ENCODE peak calls at places on chromosomes 16 and 17, in ten cellular contexts. N is activated T-helper 2 cell treated with anti-CD3 and anti-CD28 coated beads, Interferon-gamma antibody, Interleukin-2, Interleukin-4, amounts not matched to agents 10 μg/mL and 5 μg/mL and 100 μg/mL, durations not matched to agents 14 hours and 24 hours and 36 hours; O is renal cortical epithelial cell; F is hypothalamus; X is body of pancreas; G is retina; J is NCI-H1694; K is HEK293T; V is HFFc6; M is cardiac fibroblast. L is an unnamed sample.

GRCh38 chr17:56898874-56899273 is 15.0 kb downstream of the TRIM25 start:
- DNase-seq in X (no peak), V (no peak), M (no peak), N (no peak), K (no peak), J (no peak), F (no peak), G (no peak), O (no peak), L (no peak)

GRCh38 chr16:89111263-89111662 is 17.6 kb downstream of the ACSF3 start:
- DNase-seq in F (no peak), J (no peak), O (no peak), X (no peak), K (no peak), N (no peak), M (no peak), V (no peak), G (no peak), L (no peak)

GRCh38 chr17:2054740-2055493 is at the start of gene HIC1:
- DNase-seq in V (peak; percentile 69), X (peak; percentile 77), K (peak; percentile 84), N (peak; percentile 81), G (peak; percentile 92), O (no peak), F (peak; percentile 71), M (peak; percentile 81), J (peak; percentile 26), L (peak; percentile 35)

GRCh38 chr16:84883301-84883700 is 63.5 kb downstream of the CRISPLD2 start:
- DNase-seq in K (no peak), V (no peak), M (no peak), F (no peak), J (no peak), N (no peak), G (no peak), X (no peak), O (no peak), L (no peak)

GRCh38 chr17:64477849-64478248 is 19.0 kb downstream of the POLG2 start:
- DNase-seq in F (no peak), K (no peak), V (no peak), O (no peak), J (no peak), M (no peak), G (no peak), N (no peak), X (no peak), L (no peak)

GRCh38 chr16:51151951-51152663 is 1.0 kb upstream of the SALL1 start:
- DNase-seq in F (peak; percentile 93), V (peak; percentile 82), X (peak; percentile 41), J (peak; percentile 19), K (peak; percentile 81), G (peak; percentile 85), M (peak; percentile 9), O (peak; percentile 85), N (no peak), L (peak; percentile 80)

GRCh38 chr17:78723001-78723796 is 58.9 kb downstream of the CYTH1 start:
- DNase-seq in G (peak; percentile 94), J (peak; percentile 66), K (peak; percentile 54), F (peak; percentile 86), N (no peak), O (no peak), V (no peak), M (no peak), X (no peak), L (no peak)

GRCh38 chr17:61284174-61284573 is 115.5 kb upstream of the TBX2 start:
- DNase-seq in O (peak; percentile 73), M (peak; percentile 89), F (no peak), K (no peak), J (no peak), G (no peak), V (peak; percentile 88), N (no peak), X (no peak), L (peak; percentile 31)

GRCh38 chr16:31183432-31184428 is 3.8 kb downstream of the FUS start:
- DNase-seq in N (no peak), G (no peak), V (no peak), K (no peak), F (no peak), X (no peak), O (no peak), M (no peak), J (no peak), L (no peak)

GRCh38 chr17:15169676-15170075 is 95.5 kb downstream of the PMP22 start:
- DNase-seq in J (no peak), M (peak; percentile 4), X (no peak), O (no peak), N (no peak), F (no peak), V (peak; percentile 70), G (no peak), K (no peak), L (peak; percentile 50)

GRCh38 chr17:231191-231965 is 49.9 kb upstream of the DOC2B start:
- DNase-seq in N (no peak), M (no peak), V (no peak), G (peak; percentile 69), J (no peak), K (no peak), X (peak; percentile 4), O (no peak), F (no peak), L (no peak)

GRCh38 chr16:84247844-84248243 is 8.0 kb upstream of the KCNG4 start:
- DNase-seq in N (no peak), F (no peak), O (peak; percentile 60), V (peak; percentile 64), J (no peak), G (no peak), X (no peak), K (no peak), M (peak; percentile 35), L (peak; percentile 3)

GRCh38 chr17:8160741-8161221 is 2.0 kb downstream of the VAMP2 start:
- DNase-seq in J (no peak), G (no peak), O (no peak), K (no peak), V (no peak), F (no peak), N (no peak), X (no peak), M (no peak), L (no peak)

L was measured in kidney glomerular epithelial cell.